ENCODE peak calls at places on chromosomes 2 and 18, in five cellular contexts. R is COLO829, J is HEK293T, I is left cardiac atrium, U is Caki2. W is an unnamed sample.
A peak's percentile ranks its signal among the peaks of the same experiment; 100 is the strongest.

GRCh38 chr2:9102861-9103662 is 99.6 kb upstream of the MBOAT2 start:
- DNase-seq in J (no peak), I (no peak), U (no peak), R (no peak), W (no peak)

GRCh38 chr2:17164550-17164949 is 353.7 kb downstream of the RAD51AP2 start:
- DNase-seq in J (no peak), I (no peak), U (no peak), R (no peak), W (no peak)

GRCh38 chr18:55300469-55301195 is 287.4 kb downstream of the TCF4 start:
- DNase-seq in R (no peak), I (no peak), J (no peak), U (no peak), W (no peak)

GRCh38 chr18:23283933-23284430 is 148.7 kb downstream of the CABLES1 start:
- DNase-seq in I (no peak), R (peak; percentile 31), J (no peak), U (peak; percentile 63), W (no peak)

GRCh38 chr2:65435625-65436168 is 3.3 kb upstream of the SPRED2 start:
- DNase-seq in I (peak; percentile 90), U (peak; percentile 82), J (peak; percentile 86), R (peak; percentile 86), W (peak; percentile 88)

GRCh38 chr2:180003566-180003965 is 3.5 kb downstream of the CWC22 start:
- DNase-seq in I (no peak), R (no peak), U (no peak), J (no peak), W (no peak)

GRCh38 chr2:15050483-15050882 is 418.0 kb downstream of the LRATD1 start:
- DNase-seq in U (no peak), I (no peak), J (no peak), R (no peak), W (no peak)

GRCh38 chr2:241063587-241063986 is 38.5 kb downstream of the MTERF4 start:
- DNase-seq in J (no peak), I (no peak), U (no peak), R (no peak), W (no peak)

GRCh38 chr18:11669271-11669947 is 19.7 kb upstream of the GNAL start:
- DNase-seq in R (no peak), I (no peak), J (no peak), U (no peak), W (no peak)

GRCh38 chr2:138059967-138060635 is 95.8 kb downstream of the HNMT start:
- DNase-seq in U (peak; percentile 12), R (peak; percentile 27), J (no peak), I (peak; percentile 76), W (peak; percentile 71)

GRCh38 chr2:99403524-99403923 is 66.3 kb downstream of the EIF5B start:
- DNase-seq in U (peak; percentile 15), I (no peak), J (no peak), R (no peak), W (no peak)

W was measured in erythroblast.